ENCODE peak calls at places on chromosomes 4 and X, in four cellular contexts. U is IMR-90, B is GM12891, Y is NB4. G is an unnamed sample.

GRCh38 chr4:75038376-75038775 is 105.5 kb downstream of the PARM1 start:
- DNase-seq in U (no peak), B (no peak), Y (no peak), G (no peak)

GRCh38 chr4:41102360-41103092 is 111.8 kb downstream of the APBB2 start:
- DNase-seq in U (no peak), B (no peak), Y (no peak), G (no peak)

GRCh38 chr4:186792994-186793393 is 69.3 kb upstream of the FAT1 start:
- DNase-seq in U (peak), B (no peak), Y (no peak), G (no peak)

GRCh38 chrX:19904778-19905367 is 17.5 kb upstream of the SH3KBP1 start:
- DNase-seq in U (peak), B (peak), Y (peak), G (peak)

GRCh38 chrX:7120578-7121219 is 26.8 kb upstream of the STS start:
- DNase-seq in U (peak), B (no peak), Y (no peak), G (no peak)

GRCh38 chr4:109294006-109294405 is 8.5 kb downstream of the COL25A1 start:
- DNase-seq in U (no peak), B (no peak), Y (peak), G (peak)

GRCh38 chr4:102580463-102580842 is 79.3 kb downstream of the NFKB1 start:
- DNase-seq in U (no peak), B (no peak), Y (no peak), G (no peak)

GRCh38 chr4:5470318-5470889 is 238.0 kb downstream of the EVC2 start:
- DNase-seq in U (peak), B (no peak), Y (no peak), G (no peak)

GRCh38 chr4:2217726-2218125 is 24.2 kb downstream of the HAUS3 start:
- DNase-seq in U (peak), B (no peak), Y (no peak), G (no peak)

GRCh38 chr4:3046149-3046548 is 28.2 kb downstream of the HTT-AS start:
- DNase-seq in U (no peak), B (no peak), Y (peak), G (no peak)

GRCh38 chrX:131571348-131571747 is 27.5 kb downstream of the OR13H1 start:
- DNase-seq in U (no peak), B (no peak), Y (no peak), G (no peak)

GRCh38 chrX:2360731-2361130 is 140.0 kb downstream of the DHRSX start:
- DNase-seq in U (no peak), B (no peak), Y (no peak), G (no peak)

GRCh38 chrX:134694333-134694925 is 36.2 kb upstream of the PLAC1 start:
- DNase-seq in U (no peak), B (no peak), Y (no peak), G (no peak)

GRCh38 chr4:109730294-109731051 is 603 bp upstream of the PLA2G12A start:
- DNase-seq in U (peak), B (no peak), Y (no peak), G (peak)

GRCh38 chrX:115147220-115147619 is 42.0 kb upstream of the RBMXL3 start:
- DNase-seq in U (peak), B (no peak), Y (peak), G (no peak)

GRCh38 chr4:139017861-139018260 is 2.3 kb downstream of the NOCT start:
- DNase-seq in U (no peak), B (no peak), Y (peak), G (no peak)

GRCh38 chr4:44447563-44448504 is 775 bp downstream of the KCTD8 start:
- DNase-seq in U (no peak), B (no peak), Y (no peak), G (peak)

GRCh38 chr4:44446191-44446590 is 2.4 kb downstream of the KCTD8 start:
- DNase-seq in U (no peak), B (no peak), Y (no peak), G (no peak)

GRCh38 chr4:44446801-44447562 is 1.6 kb downstream of the KCTD8 start:
- DNase-seq in U (no peak), B (no peak), Y (no peak), G (no peak)

DNA sequence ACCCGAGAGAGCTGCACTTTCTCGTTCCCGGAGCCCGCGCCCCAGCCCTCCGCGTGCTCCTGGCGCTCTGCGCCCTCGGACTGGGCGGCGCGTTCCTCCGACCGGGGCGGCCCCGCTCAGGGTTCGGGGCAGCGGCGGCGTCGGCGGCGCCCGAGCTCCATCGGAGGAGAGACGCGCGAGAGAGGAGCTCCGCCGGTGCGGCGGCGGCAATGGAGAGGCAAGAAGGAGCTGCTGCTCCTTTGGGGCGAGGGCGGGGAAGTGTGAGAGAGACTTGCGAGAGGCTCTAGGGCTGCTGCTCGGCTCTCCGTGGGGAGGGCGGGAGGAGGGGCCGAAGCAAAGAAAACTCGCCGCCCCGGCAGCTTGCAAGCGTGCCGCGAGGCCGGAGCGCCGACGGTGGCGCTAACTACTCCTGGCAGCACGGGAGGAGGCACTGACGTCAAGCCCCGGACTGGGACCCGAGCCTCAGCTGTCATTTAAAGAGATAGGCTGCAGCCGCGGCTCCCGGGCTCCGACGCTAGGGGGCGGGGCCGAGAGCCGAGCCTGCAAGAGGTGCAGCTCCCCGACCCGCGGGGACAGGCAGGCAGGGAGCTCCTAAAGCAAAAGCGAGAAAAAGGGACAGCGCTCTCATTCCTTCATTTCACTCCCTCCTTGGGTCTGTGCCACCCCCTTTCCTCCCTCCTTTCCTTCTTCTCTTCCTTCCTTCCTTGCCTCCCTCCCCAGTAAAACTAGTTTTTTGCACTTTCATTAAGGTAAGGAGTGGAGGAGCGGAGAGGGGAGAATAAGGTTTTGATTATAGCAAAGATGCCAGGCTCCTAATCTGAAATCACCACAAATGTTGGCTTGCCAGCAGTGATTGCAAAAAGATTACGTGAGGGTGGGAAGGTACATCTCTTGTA is at the start of gene KCTD8:
- DNase-seq in U (peak), B (peak), Y (peak), G (peak)
- TF ChIP-seq POLR2A in U (no peak), B (no peak), Y (no peak), G (no peak)

GRCh38 chrX:69073721-69074120 is 91.5 kb downstream of the PJA1 start:
- DNase-seq in U (no peak), B (no peak), Y (no peak), G (no peak)
- TF ChIP-seq POLR2A in U (no peak), B (no peak), Y (no peak), G (no peak)

GRCh38 chrX:124405868-124406267 is 59.5 kb downstream of the SH2D1A start:
- DNase-seq in U (no peak), B (no peak), Y (no peak), G (no peak)
- TF ChIP-seq POLR2A in U (no peak), B (no peak), Y (no peak), G (no peak)

DNA sequence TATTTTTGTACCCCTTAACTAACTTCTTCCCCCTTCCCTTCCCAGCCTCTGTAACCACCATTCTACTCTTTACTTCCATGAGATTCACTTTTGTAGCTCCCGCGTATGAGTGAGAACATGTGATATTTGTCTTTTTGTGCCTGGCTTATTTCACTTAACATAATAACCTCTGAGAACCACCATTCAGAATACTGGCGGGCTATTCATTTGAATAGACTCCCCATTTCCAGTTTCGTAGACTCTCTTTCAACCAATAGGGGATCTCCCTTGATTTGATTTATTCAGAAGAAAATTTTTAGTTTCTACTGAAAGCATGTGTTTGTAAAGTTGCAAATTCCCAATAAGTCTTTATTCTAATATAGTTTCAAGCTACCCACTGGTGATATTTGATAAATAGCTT is 117.2 kb downstream of the GATB start:
- DNase-seq in U (no peak), B (no peak), Y (no peak), G (no peak)
- TF ChIP-seq POLR2A in U (no peak), B (no peak), Y (no peak), G (no peak)

DNA sequence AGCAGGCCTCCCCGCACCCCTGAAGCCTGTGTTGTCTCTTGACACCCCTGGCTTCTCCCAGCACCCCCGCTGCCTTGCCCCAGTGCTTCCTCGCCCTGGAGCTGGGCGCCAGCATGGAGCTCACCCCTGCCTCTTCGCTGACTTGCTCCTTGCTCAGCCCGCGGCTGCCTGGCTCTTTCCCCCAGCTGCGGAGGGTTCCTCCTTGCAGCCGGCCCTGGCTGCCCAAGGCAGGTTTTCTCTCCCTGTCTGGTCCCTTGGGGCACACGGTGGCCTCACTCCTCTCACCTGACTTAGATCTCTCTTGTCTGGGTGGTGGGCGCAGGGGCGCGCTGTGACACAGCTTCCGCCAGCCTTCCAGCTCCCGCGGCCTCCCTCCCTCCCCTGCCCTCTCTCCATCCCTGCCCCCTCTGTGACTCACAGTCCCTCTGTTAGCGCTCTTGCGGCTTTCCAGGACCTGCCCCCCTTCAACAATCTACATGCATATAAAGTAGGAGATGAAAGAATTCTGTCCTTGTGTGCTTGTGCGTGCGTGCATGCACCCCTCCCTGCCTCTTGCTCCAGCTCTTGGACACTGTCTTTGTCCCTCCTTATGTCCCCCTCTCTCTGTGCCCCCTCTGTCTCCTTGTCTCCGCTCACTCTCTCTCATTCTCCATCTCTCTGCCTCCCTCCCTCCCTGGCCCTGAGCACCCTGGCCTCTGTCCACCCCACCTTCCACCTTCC is 2.2 kb downstream of the PLXNB3 start:
- DNase-seq in U (peak), B (peak), Y (peak), G (peak)
- TF ChIP-seq POLR2A in U (no peak), B (no peak), Y (peak), G (peak)

G was measured in erythroblast.